ENCODE peak calls at places on chromosomes 4 and X, in seven cellular contexts. A is HFF-Myc, V is iris pigment epithelial cell, B is Daoy, Z is MM.1S, E is lung, U is lower lobe of right lung. I is an unnamed sample.

GRCh38 chrX:43693602-43694406 is 37.7 kb downstream of the MAOA start:
- DNase-seq in A (no peak), V (no peak), B (no peak), Z (no peak), E (no peak), U (peak), I (no peak)

GRCh38 chr4:174096456-174096855 is 187.0 kb downstream of the FBXO8 start:
- DNase-seq in A (no peak), V (no peak), B (no peak), Z (no peak), E (no peak), U (no peak), I (no peak)

GRCh38 chr4:77636902-77637301 is 31.3 kb downstream of the CXCL13 start:
- DNase-seq in A (peak), V (peak), B (peak), Z (no peak), E (no peak), U (no peak), I (no peak)

GRCh38 chr4:47050986-47051725 is 19.8 kb downstream of the GABRB1 start:
- DNase-seq in A (no peak), V (no peak), B (no peak), Z (no peak), E (no peak), U (no peak), I (no peak)

GRCh38 chrX:15751160-15751819 is 13.2 kb downstream of the CA5B start:
- DNase-seq in A (peak), V (no peak), B (peak), Z (no peak), E (no peak), U (no peak), I (no peak)

GRCh38 chr4:145098675-145099037 is 545 bp downstream of the ABCE1 start:
- DNase-seq in A (peak), V (peak), B (peak), Z (peak), E (peak), U (no peak), I (peak)

GRCh38 chr4:78951862-78952472 is 12.7 kb upstream of the PAQR3 start:
- DNase-seq in A (no peak), V (peak), B (peak), Z (peak), E (no peak), U (no peak), I (no peak)

GRCh38 chrX:63963382-63963781 is 178.4 kb upstream of the ARHGEF9 start:
- DNase-seq in A (no peak), V (no peak), B (no peak), Z (no peak), E (no peak), U (no peak), I (no peak)

GRCh38 chrX:769796-770195 is 139.2 kb downstream of the SHOX start:
- DNase-seq in A (no peak), V (no peak), B (no peak), Z (no peak), E (no peak), U (no peak), I (no peak)

GRCh38 chr4:185238261-185238681 is 28.9 kb downstream of the SNX25 start:
- DNase-seq in A (no peak), V (peak), B (no peak), Z (no peak), E (no peak), U (no peak), I (no peak)

GRCh38 chr4:80365928-80366327 is 30.4 kb downstream of the CFAP299 start:
- DNase-seq in A (peak), V (peak), B (peak), Z (peak), E (peak), U (peak), I (peak)

GRCh38 chr4:84258905-84259830 is 239.9 kb downstream of the NKX6-1 start:
- DNase-seq in A (no peak), V (peak), B (peak), Z (peak), E (no peak), U (no peak), I (no peak)

GRCh38 chr4:914531-914930 is 17.6 kb downstream of the GAK start:
- DNase-seq in A (no peak), V (no peak), B (no peak), Z (no peak), E (no peak), U (peak), I (no peak)

GRCh38 chrX:101411984-101412383 is 4.0 kb downstream of the HNRNPH2 start:
- DNase-seq in A (no peak), V (no peak), B (no peak), Z (no peak), E (no peak), U (no peak), I (no peak)